ENCODE peak calls at places on chromosomes 11 and 22, in five cellular contexts. S, Z, O, P and E are unnamed samples. For H3K9me3, the result is how much of the 10 kb centered on the place peaks cover.

GRCh38 chr22:24968066-24968561 is 15.6 kb downstream of the KIAA1671 start:
- DNase-seq in S (peak), Z (no peak), O (no peak), P (peak), E (no peak)

GRCh38 chr11:133012803-133013202 is 519.5 kb downstream of the OPCML start:
- DNase-seq in S (no peak), Z (no peak), O (no peak), P (no peak), E (no peak)

GRCh38 chr11:79263001-79263400 is 177.8 kb downstream of the TENM4 start:
- DNase-seq in S (no peak), Z (no peak), O (no peak), P (no peak), E (peak)

GRCh38 chr11:93020248-93021088 is 51.0 kb downstream of the MTNR1B start:
- DNase-seq in S (no peak), Z (no peak), O (no peak), P (no peak), E (no peak)

GRCh38 chr11:11946180-11946579 is 62.2 kb downstream of the DKK3 start:
- DNase-seq in S (no peak), Z (no peak), O (no peak), P (no peak), E (no peak)

GRCh38 chr11:28899706-28900105 is 791.5 kb downstream of the METTL15 start:
- DNase-seq in S (no peak), Z (no peak), O (no peak), P (no peak), E (no peak)

GRCh38 chr11:20042025-20042639 is 118.1 kb downstream of the DBX1 start:
- DNase-seq in S (no peak), Z (no peak), O (no peak), P (no peak), E (no peak)

GRCh38 chr22:39236321-39237275 is 8.2 kb downstream of the PDGFB start:
- DNase-seq in S (no peak), Z (peak), O (no peak), P (no peak), E (peak)

GRCh38 chr11:76673164-76674142 is 2.9 kb upstream of the LRRC32 start:
- DNase-seq in S (no peak), Z (no peak), O (peak), P (no peak), E (no peak)

GRCh38 chr22:39472570-39473556 is 16.1 kb downstream of the MGAT3 start:
- DNase-seq in S (no peak), Z (peak), O (peak), P (no peak), E (peak)

GRCh38 chr22:41234815-41235687 is 5.7 kb downstream of the CHADL start:
- DNase-seq in S (no peak), Z (no peak), O (no peak), P (no peak), E (no peak)

GRCh38 chr11:34487430-34487829 is 26.2 kb downstream of the ELF5 start:
- DNase-seq in S (peak), Z (no peak), O (no peak), P (no peak), E (no peak)

GRCh38 chr11:87604350-87604749 is 566.6 kb downstream of the TMEM135 start:
- DNase-seq in S (no peak), Z (no peak), O (no peak), P (no peak), E (no peak)

GRCh38 chr11:61881397-61881796 is 9.9 kb downstream of the FADS3 start:
- DNase-seq in S (peak), Z (peak), O (peak), P (no peak), E (no peak)

GRCh38 chr11:107827041-107827440 is 31.5 kb downstream of the SLC35F2 start:
- DNase-seq in S (no peak), Z (no peak), O (no peak), P (no peak), E (no peak)

GRCh38 chr22:38017272-38017920 is 33.0 kb upstream of the SOX10 start:
- DNase-seq in S (no peak), Z (peak), O (no peak), P (peak), E (peak)

GRCh38 chr11:121723261-121723741 is 270.5 kb upstream of the SORL1-AS1 start:
- DNase-seq in S (peak), Z (no peak), O (no peak), P (no peak), E (no peak)

GRCh38 chr11:65530157-65530496 is 5.2 kb downstream of the SCYL1 start:
- DNase-seq in S (peak), Z (no peak), O (peak), P (no peak), E (no peak)

GRCh38 chr11:115257286-115258077 is 246.7 kb downstream of the CADM1 start:
- DNase-seq in S (peak), Z (no peak), O (peak), P (no peak), E (no peak)

GRCh38 chr11:131389582-131389981 is 19.2 kb downstream of the NTM start:
- DNase-seq in S (no peak), Z (no peak), O (no peak), P (no peak), E (no peak)

GRCh38 chr11:80167766-80168165 is 726.9 kb upstream of the TENM4 start:
- DNase-seq in S (no peak), Z (no peak), O (no peak), P (no peak), E (no peak)

GRCh38 chr11:109140426-109140825 is 281.6 kb upstream of the C11orf87 start:
- DNase-seq in S (no peak), Z (no peak), O (no peak), P (no peak), E (no peak)

GRCh38 chr11:4459470-4459869 is 10.4 kb downstream of the OR52K2 start:
- DNase-seq in S (no peak), Z (peak), O (no peak), P (no peak), E (peak)

GRCh38 chr22:23856721-23857605 is 712 bp upstream of the SLC2A11 start:
- DNase-seq in S (peak), Z (peak), O (peak), P (peak), E (peak)

GRCh38 chr11:62652156-62653006 is 721 bp downstream of the INTS5 start:
- DNase-seq in S (no peak), Z (no peak), O (no peak), P (no peak), E (no peak)

GRCh38 chr22:17199131-17199731 is 20.0 kb downstream of the ADA2 start:
- DNase-seq in S (peak), Z (no peak), O (no peak), P (no peak), E (no peak)
- H3K4me3 ChIP-seq in S (peak), Z (peak), O (no peak), P (peak), E (no peak)

DNA sequence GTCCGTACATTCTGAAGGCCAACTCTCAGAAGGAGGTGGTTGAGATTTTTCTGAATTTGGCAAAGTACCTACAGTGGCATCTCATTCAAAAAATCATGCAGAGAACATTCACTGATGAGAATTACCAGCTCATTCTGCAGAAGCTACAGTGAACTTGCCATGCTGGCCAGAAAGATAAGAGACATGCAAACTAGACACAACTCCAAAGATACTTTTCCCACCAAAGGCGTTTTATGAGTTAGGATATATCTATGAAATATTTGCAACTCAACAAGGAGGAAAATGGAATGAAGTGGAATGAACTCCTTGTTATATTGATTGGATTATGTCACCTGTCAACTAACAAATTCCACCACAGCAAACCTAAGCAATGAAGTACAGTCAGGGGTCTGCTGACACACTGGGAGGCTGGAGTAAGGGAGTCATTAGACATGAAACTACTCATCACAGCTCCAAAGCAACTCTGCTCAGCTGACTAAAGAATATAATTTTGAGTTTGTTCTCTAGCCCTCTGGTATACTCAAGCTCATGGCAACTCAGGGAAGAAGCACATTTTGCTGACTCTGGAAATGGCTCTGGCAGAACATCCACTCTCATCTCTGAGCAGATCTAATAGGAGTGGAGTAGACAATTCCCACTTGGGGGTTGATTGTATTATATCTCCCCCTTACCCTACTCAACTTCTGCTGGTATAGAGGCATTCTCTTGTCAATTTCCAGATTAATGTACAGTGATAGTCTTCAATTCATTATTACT is 22.9 kb downstream of the MAML2 start:
- DNase-seq in S (no peak), Z (no peak), O (no peak), P (no peak), E (no peak)
- TF ChIP-seq CTCF in S (no peak), Z (no peak), O (no peak), P (no peak), E (no peak)

GRCh38 chr22:45424241-45424731 is 10.8 kb downstream of the RIBC2 start:
- DNase-seq in S (no peak), Z (peak), O (no peak), P (peak), E (no peak)
- H3K9me3 ChIP-seq in S (under half), Z (under half), O (under half), P (under half), E (under half)

GRCh38 chr22:29951675-29952413 is 68.9 kb downstream of the MTMR3 start:
- DNase-seq in S (no peak), Z (no peak), O (no peak), P (no peak), E (no peak)
- H3K4me3 ChIP-seq in S (no peak), Z (no peak), O (no peak), P (no peak), E (no peak)

GRCh38 chr22:20155330-20156041 is 4.6 kb upstream of the CCDC188 start:
- DNase-seq in S (no peak), Z (no peak), O (no peak), P (no peak), E (peak)

GRCh38 chr22:20154602-20155183 is 3.8 kb upstream of the CCDC188 start:
- DNase-seq in S (peak), Z (no peak), O (no peak), P (no peak), E (peak)

GRCh38 chr22:20152464-20152890 is 1.6 kb upstream of the CCDC188 start:
- DNase-seq in S (no peak), Z (no peak), O (no peak), P (no peak), E (no peak)

GRCh38 chr22:20156042-20156389 is 5.2 kb upstream of the CCDC188 start:
- DNase-seq in S (no peak), Z (no peak), O (no peak), P (no peak), E (no peak)

GRCh38 chr22:20153945-20154344 is 3.1 kb upstream of the CCDC188 start:
- DNase-seq in S (peak), Z (no peak), O (no peak), P (no peak), E (no peak)
- TF ChIP-seq CTCF in S (peak), Z (no peak), O (no peak), P (no peak), E (no peak)

DNA sequence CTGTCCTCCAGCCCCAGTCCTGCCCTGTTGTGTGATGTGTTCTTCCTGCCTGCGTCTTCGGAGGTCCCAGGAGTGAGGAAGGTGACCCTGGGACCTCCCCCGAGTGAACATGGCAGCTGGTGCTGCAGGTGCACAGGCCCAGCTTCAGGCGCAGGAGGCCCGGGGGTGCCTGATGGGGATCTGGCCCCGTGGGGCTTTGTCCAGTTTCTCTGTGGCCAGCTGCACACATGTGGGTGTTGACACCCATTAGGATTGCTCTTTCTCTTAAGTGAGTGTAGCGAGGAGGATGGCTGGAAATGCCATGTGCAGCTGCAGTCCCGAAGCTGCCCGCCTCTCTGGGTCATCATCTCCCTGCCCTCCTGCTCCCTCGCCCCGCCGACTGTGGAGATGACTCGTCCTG is 1279.7 kb downstream of the BRD1 start:
- DNase-seq in S (no peak), Z (no peak), O (no peak), P (no peak), E (no peak)
- H3K9me3 ChIP-seq in S (under half), Z (under half), O (under half), P (under half), E (under half)

GRCh38 chr22:36162127-36163034 is 1.8 kb upstream of the APOL3 start:
- DNase-seq in S (no peak), Z (no peak), O (peak), P (no peak), E (no peak)

GRCh38 chr22:36156515-36157419 is 3.8 kb downstream of the APOL3 start:
- DNase-seq in S (peak), Z (peak), O (peak), P (peak), E (peak)

GRCh38 chr22:36163497-36163896 is 2.9 kb upstream of the APOL3 start:
- DNase-seq in S (no peak), Z (no peak), O (no peak), P (no peak), E (no peak)

GRCh38 chr22:36164621-36165020 is 4.1 kb upstream of the APOL3 start:
- DNase-seq in S (no peak), Z (no peak), O (no peak), P (no peak), E (no peak)

GRCh38 chr22:36160499-36160942 is at the start of gene APOL3:
- DNase-seq in S (no peak), Z (peak), O (peak), P (no peak), E (peak)
- H3K4me3 ChIP-seq in S (peak), Z (peak), O (peak), P (peak), E (peak)

GRCh38 chr22:17132112-17132511 is 11.0 kb upstream of the TMEM121B start:
- DNase-seq in S (no peak), Z (no peak), O (peak), P (no peak), E (no peak)

GRCh38 chr22:17133137-17133536 is 12.0 kb upstream of the TMEM121B start:
- DNase-seq in S (no peak), Z (no peak), O (no peak), P (no peak), E (no peak)

GRCh38 chr22:17135153-17135760 is 14.1 kb upstream of the TMEM121B start:
- DNase-seq in S (no peak), Z (no peak), O (no peak), P (no peak), E (no peak)

GRCh38 chr22:17130199-17130598 is 9.0 kb upstream of the TMEM121B start:
- DNase-seq in S (no peak), Z (no peak), O (no peak), P (no peak), E (no peak)

GRCh38 chr22:17131686-17132085 is 10.5 kb upstream of the TMEM121B start:
- DNase-seq in S (peak), Z (no peak), O (no peak), P (no peak), E (no peak)
- TF ChIP-seq CTCF in S (peak), Z (no peak), O (no peak), P (no peak), E (no peak)